ENCODE peak calls at places on chromosomes 13 and 19, in four cellular contexts. B is neural progenitor cell, N is tibial artery, P is A549. D is an unnamed sample.

GRCh38 chr19:50046649-50047503 is 21.1 kb downstream of the ZNF473 start:
- DNase-seq in N (peak), P (no peak), B (no peak), D (no peak)

GRCh38 chr13:110304256-110304655 is 2.7 kb downstream of the COL4A1 start:
- DNase-seq in B (no peak), P (no peak), N (no peak), D (no peak)

GRCh38 chr19:7188682-7189629 is 105.3 kb downstream of the INSR start:
- DNase-seq in B (no peak), N (no peak), P (no peak), D (no peak)

GRCh38 chr13:34620073-34620858 is 321.8 kb upstream of the NBEA start:
- DNase-seq in P (no peak), N (no peak), B (no peak), D (no peak)

GRCh38 chr19:54021932-54022331 is 30.5 kb downstream of the CACNG6 start:
- DNase-seq in N (no peak), P (no peak), B (no peak), D (no peak)

GRCh38 chr19:29533578-29534544 is 8.1 kb downstream of the VSTM2B start:
- DNase-seq in N (peak), P (no peak), B (no peak), D (no peak)

GRCh38 chr19:10142701-10143375 is 23.1 kb upstream of the EIF3G start:
- DNase-seq in B (no peak), N (no peak), P (no peak), D (no peak)

GRCh38 chr19:42928896-42929295 is 8.1 kb downstream of the PSG7 start:
- DNase-seq in P (no peak), N (no peak), B (no peak), D (no peak)

GRCh38 chr13:28964831-28965230 is 144.7 kb downstream of the MTUS2 start:
- DNase-seq in N (no peak), B (no peak), P (no peak), D (no peak)

GRCh38 chr19:35341006-35341405 is 6.7 kb upstream of the FFAR1 start:
- DNase-seq in B (no peak), N (no peak), P (no peak), D (no peak)

GRCh38 chr13:45422731-45423130 is 4.6 kb upstream of the SLC25A30 start:
- DNase-seq in N (no peak), B (no peak), P (no peak), D (no peak)

GRCh38 chr13:21012841-21013681 is 48.3 kb downstream of the LATS2 start:
- DNase-seq in P (no peak), B (no peak), N (peak), D (peak)

GRCh38 chr13:83057119-83057518 is 825.2 kb downstream of the SLITRK1 start:
- DNase-seq in B (no peak), N (no peak), P (no peak), D (no peak)

GRCh38 chr19:49848938-49849337 is 2.0 kb upstream of the PTOV1 start:
- DNase-seq in P (no peak), N (no peak), B (no peak), D (no peak)

GRCh38 chr13:112901951-112902651 is 66.9 kb upstream of the MCF2L start:
- DNase-seq in P (no peak), B (no peak), N (no peak), D (peak)

GRCh38 chr19:34313188-34313587 is 51.8 kb upstream of the GPI start:
- DNase-seq in N (no peak), P (no peak), B (no peak), D (no peak)

GRCh38 chr19:18049390-18049789 is 37.3 kb downstream of the IL12RB1 start:
- DNase-seq in P (no peak), B (no peak), N (peak), D (peak)

GRCh38 chr19:12606796-12607195 is 3.8 kb downstream of the ZNF490 start:
- DNase-seq in B (no peak), P (no peak), N (no peak), D (no peak)

GRCh38 chr19:39845172-39845571 is 1.0 kb downstream of the FBL start:
- DNase-seq in B (no peak), P (no peak), N (no peak), D (no peak)

GRCh38 chr19:287381-287871 is 3.8 kb downstream of the PLPP2 start:
- DNase-seq in B (no peak), P (no peak), N (no peak), D (no peak)

GRCh38 chr13:75813323-75813722 is 177.2 kb downstream of the LMO7 start:
- DNase-seq in P (no peak), N (no peak), B (no peak), D (no peak)

GRCh38 chr13:31859546-31859945 is 120.2 kb downstream of the RXFP2 start:
- DNase-seq in N (no peak), P (no peak), B (no peak), D (no peak)

GRCh38 chr19:53792721-53793433 is 31.2 kb downstream of the NLRP12 start:
- DNase-seq in P (peak), B (peak), N (peak), D (peak)

GRCh38 chr13:24984134-24984533 is 111.8 kb upstream of the PABPC3 start:
- DNase-seq in N (no peak), B (no peak), P (no peak), D (no peak)

GRCh38 chr19:14189415-14189814 is 16.6 kb downstream of the ADGRL1 start:
- DNase-seq in B (no peak), N (no peak), P (no peak), D (no peak)

GRCh38 chr19:2494447-2495129 is 18.7 kb downstream of the GADD45B start:
- DNase-seq in N (peak), B (peak), P (no peak), D (peak)

GRCh38 chr13:96898212-96898611 is 96.1 kb downstream of the OXGR1 start:
- DNase-seq in P (no peak), B (no peak), N (no peak), D (no peak)

GRCh38 chr13:105144020-105144419 is 1391.4 kb downstream of the EFNB2 start:
- DNase-seq in N (no peak), P (no peak), B (no peak), D (no peak)

GRCh38 chr19:3403489-3404323 is 37.3 kb downstream of the NFIC start:
- DNase-seq in P (no peak), B (no peak), N (peak), D (peak)

GRCh38 chr13:113785051-113786010 is 26.3 kb downstream of the TMEM255B start:
- DNase-seq in B (no peak), P (no peak), N (no peak), D (no peak)

GRCh38 chr13:101785858-101786257 is 333.4 kb downstream of the ITGBL1 start:
- DNase-seq in P (peak), B (peak), N (no peak), D (no peak)
- TF ChIP-seq CTCF in P (peak), B (peak), N (no peak), D (no peak)

DNA sequence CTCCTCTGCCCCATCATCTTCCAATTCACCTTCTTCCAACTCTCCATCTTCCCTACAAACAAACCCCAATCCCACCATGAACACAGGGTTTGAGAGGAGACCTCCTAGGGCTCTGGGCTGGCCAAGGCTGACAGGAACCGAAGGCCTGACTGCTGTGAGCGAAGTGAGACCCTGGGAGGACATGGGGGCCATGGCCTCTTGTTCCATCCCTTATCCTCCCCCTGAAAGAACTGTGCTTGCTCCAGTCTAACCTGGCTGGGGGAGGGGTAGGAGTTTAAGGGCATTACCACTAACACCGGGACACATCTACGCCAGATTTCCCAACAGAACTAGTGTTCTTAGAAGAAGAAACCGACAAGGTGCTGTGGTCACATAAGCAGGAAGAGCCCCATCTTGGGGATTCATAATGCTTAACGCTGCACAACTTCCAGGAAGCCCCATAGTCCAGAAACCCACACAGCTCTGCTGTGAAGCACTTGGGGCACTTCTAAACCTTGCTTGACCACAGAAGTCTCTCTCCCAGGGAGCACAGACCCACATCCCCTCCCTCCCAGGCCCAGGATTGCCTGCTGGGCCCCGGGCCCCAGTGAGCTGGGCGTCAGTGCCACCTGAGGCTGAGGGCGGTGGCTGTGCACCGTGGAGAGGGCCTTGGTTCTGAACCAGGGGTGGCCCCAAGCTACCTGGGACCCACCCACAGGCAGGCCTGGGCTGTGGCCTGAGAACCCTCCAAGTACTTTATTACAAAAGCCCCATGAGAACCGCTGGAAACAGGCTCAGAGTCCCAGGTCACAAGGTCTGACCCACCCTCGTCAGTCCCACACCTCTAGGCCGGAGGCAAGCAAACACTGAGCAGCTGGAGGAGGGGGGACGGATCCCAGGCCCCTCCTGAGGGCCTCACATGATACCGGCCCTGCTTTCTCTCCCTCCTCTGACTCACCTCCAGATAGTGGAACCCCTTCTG is 18.7 kb downstream of the ZC3H4 start:
- DNase-seq in B (no peak), P (no peak), N (no peak), D (peak)
- H3K27ac ChIP-seq in B (no peak), P (peak), N (peak), D (peak)

DNA sequence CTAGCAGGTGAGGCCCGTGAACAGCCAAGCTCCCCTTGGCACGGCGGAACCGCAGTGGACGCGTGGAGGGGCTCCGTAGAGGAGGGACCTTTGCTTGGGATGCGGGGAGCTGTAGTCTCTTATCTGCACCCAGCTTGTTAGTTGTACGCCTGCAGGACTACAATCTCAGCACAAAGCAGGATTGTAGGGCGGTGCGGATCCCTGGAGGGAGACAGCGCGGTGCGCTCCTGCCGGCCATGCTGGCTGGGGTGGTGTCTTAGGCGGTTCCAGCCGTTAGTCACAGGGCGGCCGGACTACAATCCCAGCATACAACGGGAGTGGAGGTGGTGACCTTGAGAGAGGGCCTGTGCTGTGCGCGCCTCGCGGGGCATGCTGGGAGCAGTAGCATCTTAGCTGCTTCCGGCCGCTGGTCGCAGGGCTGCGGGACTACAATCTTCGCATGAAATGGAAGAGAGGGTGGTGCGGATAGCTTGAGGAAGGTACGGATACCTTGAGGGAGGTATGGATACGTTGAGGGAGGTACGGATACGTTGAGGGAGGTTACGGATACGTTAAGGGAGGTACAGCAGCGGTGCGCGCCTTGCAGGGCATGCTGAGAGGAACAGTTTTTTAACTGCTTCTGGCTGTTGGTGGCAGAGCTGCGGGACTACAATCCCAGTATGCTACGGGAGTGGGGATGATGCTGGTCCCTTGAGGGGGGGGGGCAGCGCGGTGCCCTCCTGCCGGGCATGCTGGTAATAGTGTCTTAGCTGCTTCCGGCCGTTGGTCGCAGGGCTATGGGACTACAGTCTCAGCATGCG is 1419.1 kb downstream of the UQCRFS1 start:
- DNase-seq in P (peak), B (peak), N (peak), D (peak)
- TF ChIP-seq CTCF in P (no peak), B (no peak), N (no peak), D (no peak)

GRCh38 chr19:48443731-48444128 is 2.1 kb upstream of the GRWD1 start:
- DNase-seq in N (no peak), B (no peak), P (no peak), D (peak)

GRCh38 chr19:48443262-48443661 is 2.5 kb upstream of the GRWD1 start:
- DNase-seq in N (no peak), B (peak), P (no peak), D (peak)

GRCh38 chr19:48444129-48444932 is 1.5 kb upstream of the GRWD1 start:
- DNase-seq in B (no peak), N (no peak), P (no peak), D (no peak)

GRCh38 chr19:48442116-48443035 is 3.4 kb upstream of the GRWD1 start:
- DNase-seq in B (no peak), N (no peak), P (no peak), D (peak)

GRCh38 chr19:48441360-48442050 is 4.3 kb upstream of the GRWD1 start:
- DNase-seq in N (no peak), P (no peak), B (no peak), D (no peak)
- H3K27ac ChIP-seq in N (no peak), P (no peak), B (no peak), D (no peak)

GRCh38 chr19:15251010-15251748 is 18.9 kb upstream of the EPHX3 start:
- DNase-seq in B (no peak), P (no peak), N (peak), D (no peak)

GRCh38 chr19:15250635-15250993 is 18.4 kb upstream of the EPHX3 start:
- DNase-seq in N (no peak), P (no peak), B (no peak), D (no peak)

GRCh38 chr19:15252398-15253018 is 20.3 kb upstream of the EPHX3 start:
- DNase-seq in N (peak), B (peak), P (no peak), D (no peak)

GRCh38 chr19:15253076-15253475 is 20.8 kb upstream of the EPHX3 start:
- DNase-seq in P (no peak), N (no peak), B (no peak), D (no peak)

GRCh38 chr19:15251749-15252397 is 19.6 kb upstream of the EPHX3 start:
- DNase-seq in N (peak), P (peak), B (peak), D (no peak)
- TF ChIP-seq CTCF in N (peak), P (no peak), B (peak), D (no peak)

GRCh38 chr19:33292595-33293254 is 9.6 kb downstream of the CEBPA start:
- DNase-seq in N (no peak), P (no peak), B (no peak), D (peak)
- H3K27ac ChIP-seq in N (no peak), P (peak), B (no peak), D (no peak)

GRCh38 chr19:27777726-27778125 is 1435.2 kb downstream of the UQCRFS1 start:
- DNase-seq in B (no peak), N (no peak), P (no peak), D (no peak)
- TF ChIP-seq CTCF in B (no peak), N (no peak), P (no peak), D (no peak)

D was measured in pancreas.